ENCODE peak calls at places on chromosome 15, in four cellular contexts. U is H9, H is HTR-8/SVneo, Y is fibroblast of pulmonary artery. M is an unnamed sample.

GRCh38 chr15:49718846-49719245 is 98.0 kb downstream of the DTWD1 start:
- DNase-seq in H (no peak), U (no peak), Y (no peak), M (no peak)

GRCh38 chr15:70020229-70020628 is 77.5 kb downstream of the TLE3 start:
- DNase-seq in U (no peak), H (no peak), Y (no peak), M (no peak)

GRCh38 chr15:83698294-83698693 is 44.4 kb downstream of the ADAMTSL3 start:
- DNase-seq in H (peak), Y (peak), U (no peak), M (no peak)

GRCh38 chr15:48802867-48803266 is 8.0 kb downstream of the CEP152 start:
- DNase-seq in H (no peak), U (no peak), Y (peak), M (peak)

GRCh38 chr15:60479711-60480110 is 769 bp upstream of the ICE2 start:
- DNase-seq in H (no peak), U (no peak), Y (no peak), M (no peak)

GRCh38 chr15:100186960-100187359 is 154.8 kb downstream of the ADAMTS17 start:
- DNase-seq in H (no peak), Y (no peak), U (no peak), M (no peak)

GRCh38 chr15:48421362-48421761 is 90.1 kb downstream of the DUT start:
- DNase-seq in U (no peak), H (no peak), Y (no peak), M (no peak)

GRCh38 chr15:30984542-30984941 is 6.9 kb downstream of the MTMR10 start:
- DNase-seq in U (no peak), H (no peak), Y (no peak), M (no peak)

GRCh38 chr15:83288381-83288801 is 3.9 kb upstream of the BNC1 start:
- DNase-seq in Y (no peak), U (peak), H (no peak), M (peak)

GRCh38 chr15:90585863-90586262 is 56.1 kb downstream of the CRTC3 start:
- DNase-seq in Y (peak), H (peak), U (no peak), M (no peak)

GRCh38 chr15:85746641-85747040 is 48.1 kb downstream of the KLHL25 start:
- DNase-seq in H (no peak), Y (no peak), U (no peak), M (no peak)

GRCh38 chr15:90883971-90884718 is at the start of gene FES:
- DNase-seq in H (no peak), U (peak), Y (peak), M (no peak)